ENCODE peak calls at places on chromosomes 4 and X, in four cellular contexts. O is uterus, Q is right lobe of liver, J is psoas muscle. K is an unnamed sample.

GRCh38 chrX:53268173-53268572 is 13.2 kb downstream of the IQSEC2 start:
- DNase-seq in O (no peak), Q (no peak), J (no peak), K (no peak)

GRCh38 chrX:149711545-149712236 is at the start of gene MAGEA11:
- DNase-seq in O (no peak), Q (no peak), J (no peak), K (no peak)

GRCh38 chr4:7423801-7424552 is 10.8 kb downstream of the PSAPL1 start:
- DNase-seq in O (no peak), Q (peak), J (peak), K (no peak)

GRCh38 chr4:4696521-4696920 is 154.7 kb upstream of the STX18 start:
- DNase-seq in O (no peak), Q (no peak), J (no peak), K (no peak)

GRCh38 chr4:155077860-155078259 is 130.6 kb upstream of the NPY2R start:
- DNase-seq in O (no peak), Q (no peak), J (no peak), K (no peak)

GRCh38 chr4:117137143-117137542 is 51.8 kb upstream of the TRAM1L1 start:
- DNase-seq in O (no peak), Q (no peak), J (no peak), K (no peak)

GRCh38 chrX:54484666-54485065 is 11.4 kb downstream of the FGD1 start:
- DNase-seq in O (no peak), Q (no peak), J (no peak), K (no peak)

GRCh38 chr4:185773419-185773818 is 38.6 kb downstream of the SORBS2 start:
- DNase-seq in O (peak), Q (peak), J (no peak), K (no peak)

GRCh38 chr4:14871676-14872430 is 130.4 kb upstream of the CPEB2 start:
- DNase-seq in O (no peak), Q (peak), J (no peak), K (peak)

GRCh38 chr4:76752911-76753494 is 144.9 kb downstream of the SOWAHB start:
- DNase-seq in O (no peak), Q (no peak), J (no peak), K (peak)

GRCh38 chrX:103183912-103184311 is 31.0 kb upstream of the BEX4 start:
- DNase-seq in O (no peak), Q (no peak), J (no peak), K (no peak)

GRCh38 chr4:74133786-74134499 is 24.0 kb upstream of the MTHFD2L start:
- DNase-seq in O (peak), Q (peak), J (peak), K (peak)

GRCh38 chr4:145839151-145839550 is 99.5 kb downstream of the ZNF827 start:
- DNase-seq in O (no peak), Q (no peak), J (no peak), K (no peak)

GRCh38 chr4:53714377-53715140 is 123.3 kb upstream of the LNX1 start:
- DNase-seq in O (no peak), Q (no peak), J (no peak), K (no peak)

GRCh38 chr4:119872344-119873031 is 194.2 kb downstream of the MAD2L1 start:
- DNase-seq in O (no peak), Q (no peak), J (no peak), K (no peak)

GRCh38 chr4:3271131-3271530 is 21.7 kb upstream of the RGS12 start:
- DNase-seq in O (no peak), Q (no peak), J (no peak), K (no peak)

GRCh38 chr4:79597266-79597665 is 189.2 kb upstream of the GK2 start:
- DNase-seq in O (no peak), Q (no peak), J (no peak), K (no peak)

GRCh38 chr4:20203508-20203907 is 48.2 kb upstream of the SLIT2 start:
- DNase-seq in O (no peak), Q (no peak), J (no peak), K (no peak)

GRCh38 chr4:111208970-111209369 is 586.1 kb upstream of the PITX2 start:
- DNase-seq in O (no peak), Q (no peak), J (no peak), K (no peak)

GRCh38 chrX:154419688-154420401 is 8.5 kb downstream of the TAFAZZIN start:
- DNase-seq in O (no peak), Q (no peak), J (no peak), K (no peak)

GRCh38 chr4:101825953-101826352 is 35.4 kb downstream of the BANK1 start:
- DNase-seq in O (no peak), Q (no peak), J (no peak), K (no peak)

GRCh38 chr4:67963345-67963744 is at the start of gene TMPRSS11A:
- DNase-seq in O (no peak), Q (no peak), J (no peak), K (no peak)

GRCh38 chr4:3342182-3342854 is 49.5 kb downstream of the RGS12 start:
- DNase-seq in O (no peak), Q (no peak), J (no peak), K (no peak)

GRCh38 chr4:15336410-15337184 is 91.2 kb upstream of the C1QTNF7 start:
- DNase-seq in O (no peak), Q (no peak), J (no peak), K (no peak)

GRCh38 chr4:47031713-47032404 is 492 bp downstream of the GABRB1 start:
- DNase-seq in O (no peak), Q (no peak), J (no peak), K (no peak)

GRCh38 chrX:21993265-21993664 is 38.9 kb upstream of the PHEX start:
- DNase-seq in O (no peak), Q (peak), J (peak), K (no peak)

GRCh38 chr4:149638073-149638472 is 177.6 kb downstream of the IQCM start:
- DNase-seq in O (no peak), Q (no peak), J (no peak), K (no peak)

GRCh38 chr4:19739101-19739651 is 512.5 kb upstream of the SLIT2 start:
- DNase-seq in O (no peak), Q (no peak), J (no peak), K (no peak)

GRCh38 chr4:189121336-189121735 is 819.3 kb upstream of the FRG1 start:
- DNase-seq in O (no peak), Q (no peak), J (no peak), K (no peak)

GRCh38 chrX:129653181-129653984 is 1.4 kb downstream of the APLN start:
- DNase-seq in O (no peak), Q (no peak), J (peak), K (no peak)

GRCh38 chrX:14922437-14922836 is 49.2 kb downstream of the MOSPD2 start:
- DNase-seq in O (no peak), Q (no peak), J (no peak), K (no peak)

GRCh38 chr4:120096508-120097297 is 30.1 kb upstream of the MAD2L1 start:
- DNase-seq in O (no peak), Q (no peak), J (no peak), K (no peak)

GRCh38 chr4:4574792-4575191 is 32.9 kb upstream of the STX18 start:
- DNase-seq in O (peak), Q (peak), J (no peak), K (no peak)

GRCh38 chr4:148680884-148681283 is 238.7 kb upstream of the NR3C2 start:
- DNase-seq in O (no peak), Q (no peak), J (no peak), K (no peak)

GRCh38 chrX:111131572-111131971 is 35.6 kb downstream of the PAK3 start:
- DNase-seq in O (no peak), Q (no peak), J (no peak), K (no peak)

GRCh38 chrX:4690516-4690915 is 977.1 kb upstream of the PRKX start:
- DNase-seq in O (no peak), Q (no peak), J (no peak), K (no peak)

GRCh38 chrX:49054073-49054762 is 4.6 kb upstream of the CCDC120 start:
- DNase-seq in O (no peak), Q (no peak), J (no peak), K (no peak)
- H3K4me3 ChIP-seq in O (peak), Q (peak), J (peak), K (peak)

DNA sequence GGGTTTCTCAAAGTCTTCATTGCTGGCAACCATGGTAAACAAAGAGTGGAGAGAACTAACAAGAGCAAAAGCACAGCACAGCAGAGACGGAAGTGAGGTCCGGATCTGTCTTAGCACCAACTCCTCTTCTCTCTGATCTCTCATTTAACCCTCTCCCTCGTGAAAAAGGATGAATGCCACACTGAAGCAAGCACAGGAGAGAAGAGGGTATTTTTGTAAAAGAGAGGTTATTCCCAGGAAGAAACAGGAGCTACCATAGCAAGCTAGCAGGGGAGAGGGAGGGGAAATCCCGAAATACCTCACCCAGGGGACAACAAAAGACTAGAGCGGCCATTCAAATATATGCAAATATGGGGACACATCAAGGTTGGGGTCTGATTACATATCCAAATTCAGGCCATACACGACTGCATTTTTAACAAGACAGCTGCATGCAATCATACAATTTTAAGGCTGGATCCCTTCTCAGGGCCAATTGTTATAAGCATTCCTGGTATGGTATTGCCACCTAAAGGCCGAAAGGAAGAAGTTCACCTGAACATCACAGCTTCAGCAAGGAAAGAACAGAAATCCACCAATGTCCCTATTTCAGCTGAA is 46.6 kb downstream of the CD40LG start:
- DNase-seq in O (no peak), Q (no peak), J (no peak), K (peak)
- H3K4me3 ChIP-seq in O (no peak), Q (no peak), J (no peak), K (peak)

DNA sequence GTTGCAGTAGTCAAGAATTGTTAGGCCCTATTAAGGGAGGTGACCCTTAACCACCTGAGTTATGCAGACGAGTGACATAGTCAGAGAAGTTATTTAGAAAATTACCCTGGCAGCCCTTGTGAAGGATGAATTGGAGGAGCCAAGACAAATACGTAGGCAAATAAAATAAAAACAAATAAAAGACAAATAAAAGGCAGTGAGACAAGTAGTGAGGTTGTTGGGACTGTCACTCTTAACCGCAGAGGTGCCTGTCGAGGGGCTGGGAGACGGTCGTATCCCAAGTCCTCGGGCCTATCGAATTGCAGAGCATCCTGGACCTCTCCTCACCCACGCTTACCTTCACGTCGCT is 58.0 kb upstream of the ZC4H2 start:
- DNase-seq in O (no peak), Q (no peak), J (no peak), K (peak)
- H3K4me3 ChIP-seq in O (peak), Q (peak), J (peak), K (peak)

DNA sequence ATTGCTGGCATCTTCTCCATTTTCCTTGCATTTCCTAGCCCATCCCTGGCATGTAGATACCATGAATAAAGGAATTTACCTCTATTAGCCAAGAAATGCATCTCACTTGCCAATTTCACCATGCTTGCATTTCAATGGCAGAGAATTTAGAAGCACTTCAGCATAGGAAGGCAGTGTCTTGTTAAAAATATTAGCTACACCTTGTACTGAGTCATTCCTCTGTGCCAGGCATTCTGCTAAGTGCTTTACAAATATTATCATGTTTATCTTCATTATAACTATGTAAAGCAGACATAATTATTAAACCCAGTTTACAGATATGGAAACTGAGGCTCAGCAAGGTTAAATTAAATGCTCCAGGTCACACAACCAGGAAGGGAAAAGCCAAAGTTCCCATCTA is 138.2 kb downstream of the NPNT start:
- DNase-seq in O (no peak), Q (no peak), J (no peak), K (no peak)
- H3K4me3 ChIP-seq in O (no peak), Q (no peak), J (no peak), K (no peak)

DNA sequence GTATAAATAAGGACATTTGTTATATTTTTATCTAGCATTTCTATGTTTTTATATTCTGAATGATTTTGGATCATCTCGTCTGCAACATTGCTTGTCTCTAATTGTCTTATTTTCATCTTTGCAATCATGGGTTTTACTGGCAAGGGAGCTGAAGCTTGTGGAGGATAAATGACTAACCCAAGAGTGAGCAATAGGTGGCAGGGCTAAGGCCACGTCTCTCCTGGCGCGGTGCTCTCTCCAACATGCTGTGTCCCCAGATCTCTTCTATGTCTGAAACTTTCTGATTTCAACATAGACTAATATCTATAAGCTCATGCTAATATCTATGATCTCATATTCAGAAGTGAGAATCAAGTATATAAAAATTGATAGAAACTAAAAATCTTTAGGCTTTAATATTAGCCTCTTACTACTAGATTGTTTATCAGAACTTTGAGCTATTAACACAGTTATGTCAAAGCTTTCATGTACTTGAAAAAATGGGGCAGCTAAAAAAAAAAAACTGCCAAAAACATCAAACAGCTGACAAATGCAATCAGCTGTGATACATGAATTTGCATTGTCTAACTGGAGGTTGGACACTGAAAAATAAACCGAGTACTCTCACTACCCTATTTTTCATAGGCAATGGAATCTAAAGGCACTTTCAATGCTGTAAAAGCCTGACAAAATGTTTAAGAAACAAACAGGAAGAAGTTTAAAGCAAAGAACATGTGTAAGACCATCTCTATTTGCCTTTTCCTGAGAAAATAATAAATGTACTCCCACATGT is 169.2 kb downstream of the TMA16 start:
- DNase-seq in O (no peak), Q (no peak), J (no peak), K (no peak)
- H3K4me3 ChIP-seq in O (no peak), Q (no peak), J (no peak), K (no peak)

GRCh38 chrX:24643116-24643515 is 4.0 kb downstream of the PCYT1B start:
- DNase-seq in O (no peak), Q (no peak), J (no peak), K (no peak)

GRCh38 chrX:24647257-24648058 is at the start of gene PCYT1B:
- DNase-seq in O (peak), Q (peak), J (peak), K (no peak)

GRCh38 chrX:24651783-24652182 is 4.6 kb upstream of the PCYT1B start:
- DNase-seq in O (no peak), Q (no peak), J (no peak), K (no peak)

DNA sequence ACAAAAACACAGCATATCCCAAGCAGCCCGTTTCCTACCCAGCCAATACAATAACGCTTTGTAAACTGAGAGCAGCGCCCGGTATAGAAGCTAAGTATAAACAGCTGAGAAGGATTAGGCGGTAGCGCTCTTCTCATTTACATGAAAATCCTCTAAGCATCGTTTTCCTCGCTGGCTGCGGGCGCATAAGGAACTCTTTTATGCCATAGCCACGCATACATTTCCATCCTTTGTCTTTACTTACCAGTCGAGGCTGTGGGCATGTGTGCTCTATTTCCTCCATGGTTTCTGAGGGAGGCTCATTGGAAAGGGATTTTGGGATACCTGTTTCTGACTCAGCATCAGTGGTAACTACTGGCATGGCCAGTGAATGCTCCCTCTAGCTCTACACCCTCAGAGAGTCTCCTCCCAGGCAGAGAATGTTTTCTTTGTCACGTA is 383 bp downstream of the PCYT1B start:
- DNase-seq in O (no peak), Q (no peak), J (no peak), K (no peak)
- H3K4me3 ChIP-seq in O (peak), Q (no peak), J (peak), K (no peak)

GRCh38 chrX:9420513-9420912 is 44.3 kb upstream of the TBL1X start:
- DNase-seq in O (no peak), Q (no peak), J (no peak), K (peak)
- H3K4me3 ChIP-seq in O (no peak), Q (no peak), J (no peak), K (no peak)

GRCh38 chrX:100410083-100410590 is at the start of gene PCDH19:
- DNase-seq in O (peak), Q (peak), J (peak), K (peak)
- H3K4me3 ChIP-seq in O (peak), Q (no peak), J (peak), K (peak)

GRCh38 chrX:118975831-118976598 is 1.6 kb downstream of the LONRF3 start:
- DNase-seq in O (peak), Q (peak), J (peak), K (no peak)

GRCh38 chrX:118973389-118974087 is 880 bp upstream of the LONRF3 start:
- DNase-seq in O (peak), Q (peak), J (peak), K (no peak)

GRCh38 chrX:118974908-118975671 is 672 bp downstream of the LONRF3 start:
- DNase-seq in O (peak), Q (peak), J (peak), K (no peak)

GRCh38 chrX:118976599-118977340 is 2.4 kb downstream of the LONRF3 start:
- DNase-seq in O (peak), Q (peak), J (peak), K (no peak)

DNA sequence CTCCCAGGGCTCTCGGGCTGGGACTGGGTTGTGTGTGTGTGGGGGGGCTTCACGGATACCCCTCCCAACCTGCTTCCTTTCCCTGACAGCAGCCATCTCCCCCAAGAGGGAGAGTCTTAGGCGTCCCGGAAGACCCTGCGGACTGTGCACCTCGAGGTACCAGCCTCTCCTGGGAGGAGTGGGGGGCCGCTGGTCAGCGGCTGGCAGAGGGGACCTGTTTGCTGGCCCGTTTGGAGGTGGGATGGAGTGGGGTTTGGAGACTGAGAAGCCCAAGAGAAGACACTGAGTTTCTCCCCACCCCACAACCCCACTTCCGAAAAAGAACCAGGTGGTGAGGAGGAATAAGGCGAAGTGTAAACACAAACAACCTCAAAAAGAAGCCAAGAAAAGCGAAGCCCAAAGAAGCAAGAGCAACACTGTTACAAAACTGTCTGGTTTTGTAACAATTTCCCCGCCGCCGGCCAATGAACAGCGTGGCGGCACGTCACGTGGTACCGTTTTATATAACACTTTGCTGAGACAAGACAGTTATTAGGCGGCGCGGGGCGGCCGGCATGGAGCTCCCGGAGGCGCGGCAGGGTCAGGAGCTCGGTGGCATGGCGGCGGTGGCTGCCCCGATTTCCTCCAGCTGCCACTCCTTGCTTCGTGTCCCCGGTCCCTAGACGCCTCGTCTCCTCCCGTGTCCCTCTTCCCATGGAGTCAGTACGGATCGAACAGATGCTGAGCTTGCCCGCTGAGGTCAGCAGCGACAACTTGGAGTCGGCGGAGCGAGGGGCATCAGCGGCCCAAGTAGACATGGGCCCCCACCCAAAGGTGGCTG is at the start of gene LONRF3:
- DNase-seq in O (peak), Q (peak), J (peak), K (no peak)
- H3K4me3 ChIP-seq in O (peak), Q (peak), J (peak), K (no peak)

K was measured in Jurkat, Clone E6-1.